ENCODE peak calls at places on chromosomes 12 and 14, in four cellular contexts. K is psoas muscle, A is mammary epithelial cell, Z is stomach. X is an unnamed sample. For H3K27me3, the result is how much of the 10 kb centered on the place peaks cover.

GRCh38 chr12:33825442-33825841 is 196.9 kb upstream of the ALG10 start:
- DNase-seq in A (peak), Z (no peak), K (no peak), X (no peak)

GRCh38 chr12:24902521-24903304 is 46.2 kb downstream of the BCAT1 start:
- DNase-seq in Z (no peak), A (peak), K (peak), X (peak)

GRCh38 chr12:90343966-90344365 is 611.0 kb downstream of the CCER1 start:
- DNase-seq in Z (no peak), A (peak), K (no peak), X (no peak)

GRCh38 chr14:27484633-27485032 is 886.8 kb upstream of the NOVA1 start:
- DNase-seq in Z (no peak), K (no peak), A (no peak), X (no peak)

GRCh38 chr12:57476162-57476992 is 3.3 kb downstream of the ARHGAP9 start:
- DNase-seq in A (no peak), K (no peak), Z (peak), X (peak)

GRCh38 chr12:56256326-56256960 is 1.7 kb downstream of the ANKRD52 start:
- DNase-seq in Z (no peak), K (peak), A (no peak), X (no peak)

GRCh38 chr14:85532981-85533820 is 3.3 kb downstream of the FLRT2 start:
- DNase-seq in Z (peak), A (peak), K (peak), X (peak)

GRCh38 chr12:53978477-53979356 is 4.0 kb upstream of the HOTAIR start:
- DNase-seq in Z (no peak), A (no peak), K (no peak), X (no peak)

GRCh38 chr14:68792830-68793733 is at the start of gene ZFP36L1:
- DNase-seq in A (peak), K (peak), Z (peak), X (peak)

GRCh38 chr14:42222924-42223471 is 616.3 kb downstream of the LRFN5 start:
- DNase-seq in Z (no peak), K (no peak), A (peak), X (no peak)

GRCh38 chr14:101821528-101821927 is 60.0 kb downstream of the PPP2R5C start:
- DNase-seq in K (no peak), Z (no peak), A (no peak), X (no peak)

GRCh38 chr14:70358631-70359030 is 852 bp downstream of the COX16 start:
- DNase-seq in Z (no peak), K (no peak), A (peak), X (no peak)

GRCh38 chr12:26750531-26751171 is 82.3 kb downstream of the ITPR2 start:
- DNase-seq in Z (no peak), K (no peak), A (no peak), X (no peak)

GRCh38 chr14:25116607-25117006 is 66.7 kb upstream of the STXBP6 start:
- DNase-seq in Z (no peak), A (no peak), K (no peak), X (no peak)

GRCh38 chr14:99230271-99231141 is 41.5 kb downstream of the BCL11B start:
- DNase-seq in K (no peak), Z (no peak), A (no peak), X (no peak)

GRCh38 chr14:57136669-57137068 is 132.0 kb downstream of the EXOC5 start:
- DNase-seq in A (no peak), K (peak), Z (no peak), X (no peak)

GRCh38 chr12:118611295-118611694 is 234.9 kb downstream of the SUDS3 start:
- DNase-seq in Z (peak), A (no peak), K (no peak), X (peak)

GRCh38 chr12:93140801-93141200 is 211.7 kb upstream of the EEA1 start:
- DNase-seq in A (no peak), Z (no peak), K (no peak), X (no peak)

GRCh38 chr14:53180272-53181221 is 27.4 kb upstream of the DDHD1 start:
- DNase-seq in A (no peak), K (no peak), Z (no peak), X (no peak)

GRCh38 chr14:88604213-88604612 is 41.4 kb downstream of the ZC3H14 start:
- DNase-seq in Z (no peak), A (no peak), K (no peak), X (no peak)

GRCh38 chr14:74661726-74662450 is 49.9 kb upstream of the LTBP2 start:
- DNase-seq in Z (no peak), K (peak), A (no peak), X (peak)

GRCh38 chr12:124457287-124458219 is 109.9 kb downstream of the NCOR2 start:
- DNase-seq in A (no peak), K (peak), Z (peak), X (peak)

GRCh38 chr14:58705066-58705465 is 67.3 kb downstream of the DACT1 start:
- DNase-seq in A (no peak), Z (no peak), K (peak), X (peak)

GRCh38 chr12:94070520-94070919 is 77.9 kb upstream of the PLXNC1 start:
- DNase-seq in K (no peak), Z (no peak), A (no peak), X (no peak)

GRCh38 chr14:99899578-99900178 is 106.5 kb downstream of the EML1 start:
- DNase-seq in K (no peak), Z (no peak), A (no peak), X (no peak)

GRCh38 chr14:99141236-99141635 is 130.8 kb downstream of the BCL11B start:
- DNase-seq in A (no peak), Z (no peak), K (no peak), X (peak)

GRCh38 chr12:54661048-54661447 is 12.9 kb upstream of the DCD start:
- DNase-seq in Z (no peak), K (no peak), A (no peak), X (no peak)

GRCh38 chr12:85367886-85368385 is 87.9 kb downstream of the ALX1 start:
- DNase-seq in Z (no peak), K (no peak), A (no peak), X (no peak)

GRCh38 chr12:101612162-101612916 is 17.6 kb downstream of the MYBPC1 start:
- DNase-seq in Z (no peak), A (no peak), K (peak), X (no peak)

GRCh38 chr12:86264451-86265328 is 8.5 kb upstream of the MGAT4C start:
- DNase-seq in K (peak), Z (peak), A (peak), X (peak)

GRCh38 chr12:132271755-132272092 is 57.7 kb downstream of the GALNT9 start:
- DNase-seq in K (no peak), Z (no peak), A (no peak), X (no peak)
- H3K27me3 ChIP-seq in K (half or more), Z (under half), A (under half), X (under half)

DNA sequence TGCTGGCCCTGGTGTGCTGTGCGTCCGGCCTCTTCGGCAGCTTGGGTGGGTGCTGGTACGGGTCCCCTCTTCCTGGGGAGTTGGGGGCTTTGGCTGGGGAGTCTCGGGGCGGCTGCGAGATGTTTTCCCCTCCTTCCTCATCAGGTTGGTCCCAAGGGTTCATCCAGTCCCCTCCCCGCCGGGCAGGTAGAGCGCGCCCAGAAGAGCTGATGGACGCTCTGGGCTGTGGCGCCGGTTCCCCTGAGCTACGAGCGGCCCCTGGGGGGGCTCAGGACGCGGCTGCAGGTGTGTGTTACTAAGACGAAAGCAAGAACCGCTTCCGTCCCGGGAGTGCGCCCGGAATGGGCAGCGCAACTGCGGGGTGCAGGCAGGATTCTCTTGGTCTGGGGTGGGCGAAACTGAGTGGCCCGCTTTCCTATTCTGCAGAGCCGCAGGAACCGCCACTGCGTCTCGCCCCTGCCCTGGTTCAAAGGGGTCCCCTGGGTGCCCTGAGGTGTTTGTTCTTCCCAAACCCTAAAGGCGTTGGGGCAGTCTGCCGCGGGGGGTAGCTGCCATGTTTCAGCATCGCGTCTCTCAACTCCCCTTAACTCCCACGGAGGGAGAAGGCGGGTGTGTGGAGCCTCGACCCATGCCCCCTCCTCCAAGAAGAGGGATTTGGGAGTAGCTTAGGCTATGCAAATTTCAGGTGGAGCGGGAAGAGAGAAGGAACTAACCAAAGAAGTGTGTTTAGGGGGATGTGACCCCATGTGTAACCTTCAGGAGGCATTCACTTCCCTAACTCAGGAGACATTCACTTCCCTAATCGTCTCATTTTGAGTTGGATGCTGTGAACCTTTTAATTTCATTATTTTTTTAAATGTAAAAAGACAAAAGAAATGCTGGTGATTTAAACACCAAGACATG is 1.2 kb downstream of the SLC24A4 start:
- DNase-seq in K (no peak), A (peak), Z (no peak), X (no peak)
- H3K27me3 ChIP-seq in K (under half), A (under half), Z (under half), X (under half)

DNA sequence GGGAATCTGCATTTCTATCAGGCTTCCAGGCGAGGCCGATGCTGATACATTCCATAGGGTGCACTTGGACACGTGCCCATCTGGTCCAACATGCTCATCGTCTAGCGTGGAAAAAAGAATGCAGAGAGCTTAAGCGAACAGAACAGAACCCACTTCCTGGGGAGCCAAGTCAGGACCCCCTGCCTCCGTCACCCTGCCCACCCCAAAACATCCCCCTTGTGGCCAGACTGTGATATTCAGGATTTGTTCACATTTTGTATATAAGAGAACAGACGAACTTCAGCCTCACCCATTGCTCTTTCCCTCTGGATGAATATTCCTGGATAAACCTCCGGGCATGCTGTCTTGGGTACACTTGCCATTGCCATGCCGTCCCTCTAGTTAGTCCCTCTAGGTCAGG is 4.3 kb upstream of the PIWIL1 start:
- DNase-seq in Z (no peak), K (no peak), A (no peak), X (no peak)
- H3K27me3 ChIP-seq in Z (under half), K (under half), A (under half), X (under half)

GRCh38 chr14:72444701-72445100 is 449.2 kb downstream of the DPF3 start:
- DNase-seq in A (peak), K (no peak), Z (no peak), X (no peak)

GRCh38 chr14:72451081-72451972 is 442.6 kb downstream of the DPF3 start:
- DNase-seq in K (no peak), A (no peak), Z (no peak), X (no peak)

GRCh38 chr14:72448212-72448611 is 445.7 kb downstream of the DPF3 start:
- DNase-seq in A (no peak), Z (no peak), K (no peak), X (no peak)

GRCh38 chr14:72454388-72454787 is 439.5 kb downstream of the DPF3 start:
- DNase-seq in Z (no peak), K (no peak), A (no peak), X (no peak)

DNA sequence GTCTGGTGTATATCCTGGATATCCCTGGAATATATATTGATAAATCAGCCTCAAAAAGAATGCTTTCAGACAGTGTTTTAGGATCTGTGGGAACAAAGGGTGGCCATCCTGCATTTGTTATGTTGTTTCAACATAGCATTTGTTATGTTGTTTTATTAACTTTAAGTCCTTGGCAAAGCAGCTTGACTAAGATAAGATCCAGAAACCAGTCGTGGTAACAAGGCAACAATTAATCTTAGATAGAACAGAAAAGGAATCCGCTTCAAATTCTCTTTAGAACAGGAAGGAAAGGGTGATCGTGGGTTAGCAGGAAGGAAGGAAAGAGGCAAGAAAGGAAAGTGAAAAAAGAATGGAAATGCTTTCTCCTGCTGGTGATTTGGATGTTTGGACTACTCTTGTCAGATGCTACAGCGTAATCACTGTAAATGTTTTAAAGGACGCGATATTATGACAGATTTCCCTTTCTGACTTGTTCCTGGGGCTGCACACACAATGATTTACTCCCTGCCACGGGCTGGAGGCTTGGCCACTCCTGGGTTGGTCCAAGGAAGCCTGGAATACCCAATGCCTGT is 443.3 kb downstream of the DPF3 start:
- DNase-seq in Z (no peak), A (no peak), K (no peak), X (no peak)
- H3K27me3 ChIP-seq in Z (under half), A (under half), K (under half), X (under half)

GRCh38 chr12:114439833-114440449 is 34.0 kb upstream of the TBX5 start:
- DNase-seq in A (no peak), K (no peak), Z (no peak), X (no peak)
- H3K27me3 ChIP-seq in A (under half), K (half or more), Z (half or more), X (under half)

DNA sequence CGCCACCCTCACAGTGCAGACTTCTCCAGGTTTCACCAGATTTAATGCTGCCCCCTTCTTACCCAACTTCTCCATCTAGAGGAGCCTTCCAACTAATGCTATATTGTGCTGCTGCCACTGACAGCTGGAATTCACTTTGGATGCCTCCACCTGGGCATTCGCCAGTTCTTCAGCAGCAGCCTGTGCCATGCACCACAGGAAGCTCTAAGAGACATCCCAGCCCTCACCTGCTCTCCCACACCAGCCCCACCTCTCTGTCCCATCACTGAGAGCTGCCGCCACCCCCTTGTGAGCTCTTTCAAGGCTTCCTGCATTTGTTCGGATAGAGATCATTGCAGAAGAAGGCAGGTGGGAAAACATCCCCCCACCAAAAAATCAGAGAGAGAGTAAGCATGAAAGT is 4.6 kb upstream of the KRT2 start:
- DNase-seq in Z (no peak), K (no peak), A (no peak), X (no peak)
- H3K27me3 ChIP-seq in Z (under half), K (under half), A (under half), X (under half)

GRCh38 chr12:3973269-3973884 is 100.2 kb upstream of the PARP11 start:
- DNase-seq in Z (no peak), A (no peak), K (no peak), X (no peak)
- H3K27me3 ChIP-seq in Z (under half), A (under half), K (under half), X (under half)

DNA sequence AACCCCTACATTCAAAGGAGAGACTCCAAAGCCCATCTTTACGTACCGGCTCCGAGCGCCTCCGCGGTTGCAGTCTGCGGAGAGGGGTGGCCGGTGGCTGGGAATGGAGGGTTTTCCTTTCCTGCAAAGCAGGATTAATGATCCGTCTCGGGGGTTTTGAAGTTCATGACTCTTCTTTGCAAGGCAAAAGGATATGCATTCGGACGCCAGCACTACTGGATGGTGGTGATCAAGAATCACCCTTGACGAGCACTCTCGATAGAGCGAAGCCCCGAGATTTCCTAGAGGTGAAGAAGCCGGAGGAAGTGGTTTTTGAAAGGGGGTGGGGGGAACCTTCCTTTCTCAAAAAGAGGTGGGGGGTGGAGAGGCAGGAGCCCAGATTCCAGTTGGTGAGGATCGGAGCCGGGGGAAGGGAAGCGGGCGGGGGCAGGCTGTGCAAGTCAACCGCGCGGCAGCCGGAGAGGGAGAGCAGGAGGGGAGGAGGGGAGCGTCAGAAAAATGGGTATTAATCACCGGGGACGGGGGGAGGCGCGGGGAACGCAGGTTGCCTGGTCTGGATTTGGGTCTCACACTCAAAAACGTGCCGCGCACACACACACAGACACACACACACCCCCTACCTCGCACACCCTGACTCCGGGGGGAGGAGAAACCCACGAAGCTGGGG is at the start of gene GRIN2B:
- DNase-seq in Z (no peak), K (no peak), A (no peak), X (no peak)
- H3K27me3 ChIP-seq in Z (under half), K (half or more), A (under half), X (under half)

X was measured in aorta.